ENCODE peak calls at places on chromosomes 1 and 21, in four cellular contexts. O, G, A and K are unnamed samples.
A peak's percentile ranks its signal among the peaks of the same experiment; 100 is the strongest.

GRCh38 chr1:168783424-168783823 is 54.4 kb upstream of the DPT start:
- DNase-seq in A (no peak), O (no peak), G (no peak), K (peak; percentile 15)

GRCh38 chr1:45723248-45723930 is 27.1 kb downstream of the IPP start:
- DNase-seq in O (no peak), A (no peak), G (no peak), K (no peak)

GRCh38 chr1:46735708-46736324 is 16.9 kb upstream of the EFCAB14 start:
- DNase-seq in A (no peak), G (peak; percentile 48), O (no peak), K (peak; percentile 65)

GRCh38 chr1:26702680-26703038 is 6.8 kb downstream of the ARID1A start:
- DNase-seq in G (no peak), A (no peak), O (no peak), K (no peak)

GRCh38 chr1:112533029-112533428 is 24.3 kb downstream of the WNT2B start:
- DNase-seq in G (no peak), A (no peak), O (no peak), K (peak; percentile 67)

GRCh38 chr1:156869455-156869854 is 8.8 kb downstream of the NTRK1 start:
- DNase-seq in G (no peak), A (no peak), O (no peak), K (no peak)

GRCh38 chr1:235865565-235866206 is 1.0 kb downstream of the LYST start:
- DNase-seq in O (no peak), A (no peak), G (no peak), K (peak; percentile 18)

GRCh38 chr1:173275496-173275895 is 68.4 kb upstream of the TNFSF4 start:
- DNase-seq in O (no peak), A (no peak), G (no peak), K (no peak)

GRCh38 chr1:21955474-21956281 is 18.6 kb upstream of the HSPG2 start:
- DNase-seq in A (no peak), O (no peak), G (no peak), K (peak; percentile 28)

GRCh38 chr1:118988186-118989005 is at the start of gene TBX15:
- DNase-seq in A (no peak), O (no peak), G (no peak), K (peak; percentile 80)

GRCh38 chr21:8997011-8997440 is 1524.4 kb upstream of the TPTE start:
- DNase-seq in G (no peak), O (no peak), A (no peak), K (no peak)

GRCh38 chr1:167447521-167448136 is 70.7 kb downstream of the CD247 start:
- DNase-seq in A (no peak), G (no peak), O (peak; percentile 11), K (no peak)

GRCh38 chr1:15617874-15618684 is 821 bp downstream of the DDI2 start:
- DNase-seq in A (no peak), O (no peak), G (no peak), K (peak; percentile 18)

GRCh38 chr1:17680335-17680734 is 74.8 kb upstream of the ACTL8 start:
- DNase-seq in A (no peak), G (no peak), O (no peak), K (no peak)

GRCh38 chr1:112826217-112826944 is 111.2 kb upstream of the PPM1J start:
- DNase-seq in G (no peak), A (no peak), O (no peak), K (no peak)

GRCh38 chr1:88731475-88731874 is 47.4 kb downstream of the PKN2 start:
- DNase-seq in O (no peak), A (no peak), G (no peak), K (peak; percentile 95)

GRCh38 chr1:228278432-228278941 is 70.6 kb downstream of the OBSCN start:
- DNase-seq in O (peak; percentile 15), G (no peak), A (peak; percentile 54), K (no peak)

GRCh38 chr1:209743145-209743482 is 12.7 kb upstream of the TRAF3IP3 start:
- DNase-seq in O (no peak), A (no peak), G (no peak), K (peak; percentile 96)

GRCh38 chr1:114695430-114696093 is at the start of gene AMPD1:
- DNase-seq in A (no peak), O (no peak), G (no peak), K (peak; percentile 45)

GRCh38 chr1:174800221-174800791 is 199.4 kb upstream of the CACYBP start:
- DNase-seq in A (no peak), G (no peak), O (no peak), K (no peak)

GRCh38 chr1:31373897-31374486 is 1.1 kb upstream of the FABP3 start:
- DNase-seq in G (no peak), O (peak; percentile 17), A (no peak), K (no peak)

GRCh38 chr1:210236840-210237409 is 4.3 kb downstream of the SERTAD4 start:
- DNase-seq in A (no peak), O (no peak), G (no peak), K (peak; percentile 91)

GRCh38 chr1:54282101-54282847 is 82.3 kb downstream of the MRPL37 start:
- DNase-seq in O (no peak), G (no peak), A (no peak), K (no peak)

GRCh38 chr1:19260211-19261138 is 8.9 kb downstream of the MRTO4 start:
- DNase-seq in O (no peak), A (no peak), G (peak; percentile 30), K (peak; percentile 93)

GRCh38 chr1:3511856-3512255 is 57.4 kb downstream of the ARHGEF16 start:
- DNase-seq in A (no peak), G (no peak), O (no peak), K (no peak)

GRCh38 chr1:116920211-116920610 is 10.5 kb downstream of the PTGFRN start:
- DNase-seq in G (no peak), O (no peak), A (no peak), K (peak; percentile 43)

GRCh38 chr1:89887270-89887669 is 66.4 kb downstream of the LRRC8D start:
- DNase-seq in A (no peak), G (no peak), O (no peak), K (peak; percentile 61)

GRCh38 chr1:166947398-166948043 is 27.8 kb downstream of the ILDR2 start:
- DNase-seq in G (no peak), O (no peak), A (peak; percentile 73), K (peak; percentile 23)

GRCh38 chr1:100382657-100383056 is 30.4 kb downstream of the CDC14A start:
- DNase-seq in A (no peak), G (no peak), O (no peak), K (no peak)

GRCh38 chr1:3614755-3615742 is 3.7 kb upstream of the MEGF6 start:
- DNase-seq in O (no peak), A (no peak), G (no peak), K (no peak)

GRCh38 chr1:224432141-224432540 is 2.5 kb downstream of the WDR26 start:
- DNase-seq in A (no peak), O (no peak), G (no peak), K (peak; percentile 64)

GRCh38 chr1:240005997-240006650 is 85.6 kb upstream of the FMN2 start:
- DNase-seq in A (no peak), G (no peak), O (no peak), K (no peak)

GRCh38 chr1:160375788-160376524 is 9.1 kb downstream of the NHLH1 start:
- DNase-seq in O (no peak), A (no peak), G (no peak), K (peak; percentile 20)

GRCh38 chr1:108708726-108709660 is 3.7 kb upstream of the FNDC7 start:
- DNase-seq in O (no peak), G (no peak), A (no peak), K (peak; percentile 41)

GRCh38 chr1:23244362-23244761 is 27.1 kb upstream of the HTR1D start:
- DNase-seq in O (no peak), G (no peak), A (no peak), K (no peak)

GRCh38 chr1:150555971-150556865 is 7.0 kb downstream of the ADAMTSL4 start:
- DNase-seq in A (no peak), O (no peak), G (no peak), K (no peak)

DNA sequence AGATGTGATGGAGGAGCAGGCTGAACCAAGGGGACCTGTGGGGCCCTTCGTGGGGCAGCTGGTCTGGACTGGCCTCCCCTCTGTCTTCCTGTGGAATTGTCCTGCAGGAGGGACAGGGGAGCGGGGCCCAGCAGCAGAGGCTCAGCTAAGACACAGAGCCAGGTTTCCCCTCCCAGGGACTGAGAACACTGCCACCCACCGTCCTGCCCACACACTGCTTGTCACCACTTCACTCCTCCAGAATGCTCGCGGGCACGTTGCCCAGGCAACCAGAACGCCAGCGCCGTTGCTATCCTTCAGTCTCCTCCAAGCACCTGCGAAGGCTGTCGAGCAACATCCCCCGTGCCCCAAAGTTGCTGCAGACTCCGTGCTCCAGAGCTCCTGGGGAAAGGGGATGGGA is 46.4 kb downstream of the AJAP1 start:
- DNase-seq in O (no peak), G (no peak), A (no peak), K (no peak)
- TF ChIP-seq CTCF in O (no peak), G (no peak), A (no peak), K (no peak)

DNA sequence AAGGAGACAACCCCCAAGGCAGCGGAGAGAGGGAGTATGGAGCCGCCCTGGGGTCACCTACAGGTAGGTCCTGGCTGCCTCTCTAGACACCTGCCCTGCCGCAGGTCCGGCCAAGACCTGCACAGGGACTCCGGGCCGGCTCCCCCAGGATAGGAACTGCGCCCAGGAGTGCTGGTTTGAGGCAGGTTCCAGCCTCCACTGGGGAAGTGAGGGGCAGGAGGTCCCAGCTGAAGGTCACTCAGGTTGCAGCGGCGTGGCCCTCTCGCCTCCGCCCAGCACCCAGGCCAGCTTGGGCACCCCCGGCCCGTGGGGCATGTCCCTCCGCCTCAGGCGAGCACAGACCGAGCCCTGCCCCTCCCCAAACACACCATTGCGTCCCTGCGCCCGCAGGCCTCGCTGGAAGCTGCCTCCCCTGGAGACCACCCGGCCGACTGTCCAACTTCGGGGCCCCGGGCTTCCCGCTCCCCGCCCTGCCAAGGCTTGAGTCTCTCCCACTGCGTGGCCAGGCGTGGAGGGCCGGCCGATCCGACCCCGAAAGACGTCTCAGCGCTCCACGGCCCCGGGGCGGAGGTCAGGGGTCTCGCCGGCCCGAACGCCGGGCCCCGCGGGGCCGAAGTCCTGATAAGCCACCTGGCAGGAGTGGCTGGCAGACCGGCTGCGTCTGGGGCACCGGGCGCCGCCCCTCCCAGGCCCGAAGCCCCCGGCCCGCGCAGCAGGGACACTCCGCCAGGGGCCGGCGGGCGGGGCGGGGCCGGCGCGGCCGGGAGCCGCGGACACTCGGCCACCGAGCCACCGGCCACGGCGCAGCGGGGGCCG is 1.4 kb upstream of the SKI start:
- DNase-seq in G (no peak), O (no peak), A (peak; percentile 70), K (no peak)
- H3K4me3 ChIP-seq in G (peak overlapping the region; percentile 67), O (peak overlapping the region; percentile 98), A (peak overlapping the region; percentile 67), K (peak overlapping the region; percentile 62)

GRCh38 chr1:197919523-197920301 is 2.5 kb downstream of the LHX9 start:
- DNase-seq in G (no peak), A (no peak), O (no peak), K (no peak)
- TF ChIP-seq CTCF in G (no peak), A (no peak), O (no peak), K (no peak)

DNA sequence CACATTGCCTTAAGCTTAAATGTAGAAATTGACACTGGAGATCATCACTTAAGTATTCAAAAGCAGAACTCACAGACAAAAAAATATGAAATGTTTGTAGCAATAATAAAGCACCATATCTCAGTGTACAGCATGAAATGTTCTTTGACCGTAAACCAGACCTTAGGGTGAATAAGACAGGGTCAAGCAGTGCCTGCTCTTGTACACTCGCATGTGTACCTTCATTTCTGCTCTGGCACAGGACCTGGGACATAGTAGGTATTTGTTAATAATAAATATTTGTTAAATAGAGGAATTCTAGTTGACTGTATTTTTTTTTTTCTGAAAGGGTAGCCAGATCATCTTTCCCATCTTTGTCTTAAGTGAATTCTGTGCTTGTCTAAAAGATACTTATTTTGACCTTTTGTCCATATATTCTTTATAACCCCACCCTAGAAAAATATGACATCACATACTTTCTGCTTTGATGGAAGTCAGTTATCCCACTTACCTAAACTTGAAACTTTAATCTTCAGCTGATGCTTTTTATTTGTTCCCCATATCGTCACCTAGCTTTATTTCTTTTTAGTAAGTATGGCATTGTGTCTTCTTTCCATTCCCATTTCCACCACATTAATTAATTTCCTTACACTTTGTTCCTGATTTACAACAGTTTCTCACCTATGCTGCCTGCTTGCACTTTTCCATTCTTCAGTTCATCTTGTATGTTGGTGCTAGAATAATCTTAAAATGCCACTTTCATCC is 1.7 kb downstream of the CDC7 start:
- DNase-seq in G (no peak), O (no peak), A (no peak), K (no peak)
- H3K4me3 ChIP-seq in G (no peak overlapping the region), O (peak overlapping the region; percentile 52), A (no peak overlapping the region), K (peak overlapping the region; percentile 87)